ENCODE peak calls at places on chromosomes 3 and 15, in ten cellular contexts. One of them, this sample, is unnamed.

GRCh38 chr3:99846472-99846871 is 28.8 kb downstream of the CMSS1 start:
- DNase-seq in WERI-Rb-1: no peak
- DNase-seq in ACHN: no peak
- DNase-seq in activated B cell treated with CpG ODN at 0.5 μM for 24 hours: no peak
- DNase-seq in SK-N-DZ: no peak
- DNase-seq in amygdala: no peak
- DNase-seq in brain microvascular endothelial cell: peak
- DNase-seq in cardiac muscle cell: peak
- DNase-seq in NCI-H1092: no peak
- DNase-seq in type B pancreatic cell: no peak
- DNase-seq in this sample: no peak

GRCh38 chr3:187274977-187275338 is 16.6 kb downstream of the MASP1 start:
- DNase-seq in type B pancreatic cell: no peak
- DNase-seq in SK-N-DZ: no peak
- DNase-seq in cardiac muscle cell: no peak
- DNase-seq in amygdala: no peak
- DNase-seq in brain microvascular endothelial cell: no peak
- DNase-seq in WERI-Rb-1: peak
- DNase-seq in activated B cell treated with CpG ODN at 0.5 μM for 24 hours: no peak
- DNase-seq in NCI-H1092: no peak
- DNase-seq in ACHN: no peak
- DNase-seq in this sample: no peak

GRCh38 chr3:170907519-170908234 is 760 bp downstream of the EIF5A2 start:
- DNase-seq in type B pancreatic cell: no peak
- DNase-seq in ACHN: peak
- DNase-seq in WERI-Rb-1: no peak
- DNase-seq in amygdala: no peak
- DNase-seq in activated B cell treated with CpG ODN at 0.5 μM for 24 hours: no peak
- DNase-seq in NCI-H1092: no peak
- DNase-seq in brain microvascular endothelial cell: peak
- DNase-seq in cardiac muscle cell: peak
- DNase-seq in SK-N-DZ: peak
- DNase-seq in this sample: no peak

GRCh38 chr15:63969652-63970421 is 76.4 kb downstream of the DAPK2 start:
- DNase-seq in type B pancreatic cell: no peak
- DNase-seq in ACHN: no peak
- DNase-seq in WERI-Rb-1: no peak
- DNase-seq in SK-N-DZ: no peak
- DNase-seq in cardiac muscle cell: no peak
- DNase-seq in NCI-H1092: no peak
- DNase-seq in activated B cell treated with CpG ODN at 0.5 μM for 24 hours: no peak
- DNase-seq in amygdala: no peak
- DNase-seq in brain microvascular endothelial cell: no peak
- DNase-seq in this sample: no peak

GRCh38 chr3:192409203-192409837 is 318.0 kb downstream of the FGF12 start:
- DNase-seq in ACHN: peak
- DNase-seq in type B pancreatic cell: peak
- DNase-seq in activated B cell treated with CpG ODN at 0.5 μM for 24 hours: no peak
- DNase-seq in SK-N-DZ: no peak
- DNase-seq in cardiac muscle cell: peak
- DNase-seq in NCI-H1092: peak
- DNase-seq in amygdala: no peak
- DNase-seq in WERI-Rb-1: peak
- DNase-seq in brain microvascular endothelial cell: no peak
- DNase-seq in this sample: no peak

GRCh38 chr3:56115199-56115598 is 353.1 kb downstream of the ERC2 start:
- DNase-seq in ACHN: no peak
- DNase-seq in SK-N-DZ: no peak
- DNase-seq in type B pancreatic cell: no peak
- DNase-seq in amygdala: no peak
- DNase-seq in WERI-Rb-1: no peak
- DNase-seq in NCI-H1092: no peak
- DNase-seq in brain microvascular endothelial cell: no peak
- DNase-seq in cardiac muscle cell: no peak
- DNase-seq in activated B cell treated with CpG ODN at 0.5 μM for 24 hours: no peak
- DNase-seq in this sample: no peak

GRCh38 chr15:76330281-76330680 is 6.3 kb upstream of the ISL2 start:
- DNase-seq in cardiac muscle cell: peak
- DNase-seq in ACHN: peak
- DNase-seq in type B pancreatic cell: no peak
- DNase-seq in WERI-Rb-1: peak
- DNase-seq in SK-N-DZ: peak
- DNase-seq in brain microvascular endothelial cell: no peak
- DNase-seq in NCI-H1092: peak
- DNase-seq in amygdala: no peak
- DNase-seq in activated B cell treated with CpG ODN at 0.5 μM for 24 hours: no peak
- DNase-seq in this sample: no peak

GRCh38 chr15:32849769-32850668 is 132.2 kb downstream of the GREM1 start:
- DNase-seq in cardiac muscle cell: peak
- DNase-seq in brain microvascular endothelial cell: peak
- DNase-seq in activated B cell treated with CpG ODN at 0.5 μM for 24 hours: no peak
- DNase-seq in SK-N-DZ: no peak
- DNase-seq in ACHN: no peak
- DNase-seq in WERI-Rb-1: peak
- DNase-seq in amygdala: no peak
- DNase-seq in type B pancreatic cell: no peak
- DNase-seq in NCI-H1092: no peak
- DNase-seq in this sample: no peak

GRCh38 chr3:24237971-24238767 is 256.5 kb downstream of the THRB start:
- DNase-seq in cardiac muscle cell: peak
- DNase-seq in ACHN: peak
- DNase-seq in type B pancreatic cell: no peak
- DNase-seq in brain microvascular endothelial cell: peak
- DNase-seq in NCI-H1092: peak
- DNase-seq in WERI-Rb-1: peak
- DNase-seq in SK-N-DZ: peak
- DNase-seq in activated B cell treated with CpG ODN at 0.5 μM for 24 hours: no peak
- DNase-seq in amygdala: no peak
- DNase-seq in this sample: peak

GRCh38 chr15:37093480-37094410 is 6.6 kb downstream of the MEIS2 start:
- DNase-seq in WERI-Rb-1: peak
- DNase-seq in NCI-H1092: no peak
- DNase-seq in type B pancreatic cell: no peak
- DNase-seq in brain microvascular endothelial cell: no peak
- DNase-seq in amygdala: no peak
- DNase-seq in cardiac muscle cell: peak
- DNase-seq in activated B cell treated with CpG ODN at 0.5 μM for 24 hours: no peak
- DNase-seq in ACHN: no peak
- DNase-seq in SK-N-DZ: no peak
- DNase-seq in this sample: no peak

GRCh38 chr3:42581709-42582473 is at the start of gene SEC22C:
- DNase-seq in WERI-Rb-1: peak
- DNase-seq in ACHN: peak
- DNase-seq in brain microvascular endothelial cell: peak
- DNase-seq in activated B cell treated with CpG ODN at 0.5 μM for 24 hours: peak
- DNase-seq in amygdala: peak
- DNase-seq in SK-N-DZ: peak
- DNase-seq in cardiac muscle cell: peak
- DNase-seq in type B pancreatic cell: peak
- DNase-seq in NCI-H1092: peak
- DNase-seq in this sample: peak

GRCh38 chr3:8524249-8524648 is 22.6 kb downstream of the LMCD1 start:
- DNase-seq in cardiac muscle cell: no peak
- DNase-seq in SK-N-DZ: no peak
- DNase-seq in NCI-H1092: no peak
- DNase-seq in activated B cell treated with CpG ODN at 0.5 μM for 24 hours: no peak
- DNase-seq in ACHN: no peak
- DNase-seq in amygdala: no peak
- DNase-seq in type B pancreatic cell: no peak
- DNase-seq in brain microvascular endothelial cell: no peak
- DNase-seq in WERI-Rb-1: no peak
- DNase-seq in this sample: no peak

GRCh38 chr3:9402410-9403228 is 5.2 kb downstream of the SETD5 start:
- DNase-seq in activated B cell treated with CpG ODN at 0.5 μM for 24 hours: no peak
- DNase-seq in type B pancreatic cell: no peak
- DNase-seq in SK-N-DZ: peak
- DNase-seq in amygdala: no peak
- DNase-seq in NCI-H1092: peak
- DNase-seq in brain microvascular endothelial cell: peak
- DNase-seq in ACHN: no peak
- DNase-seq in WERI-Rb-1: peak
- DNase-seq in cardiac muscle cell: peak
- DNase-seq in this sample: peak

GRCh38 chr3:74537857-74538256 is 76.6 kb downstream of the CNTN3 start:
- DNase-seq in activated B cell treated with CpG ODN at 0.5 μM for 24 hours: no peak
- DNase-seq in ACHN: no peak
- DNase-seq in SK-N-DZ: no peak
- DNase-seq in cardiac muscle cell: no peak
- DNase-seq in type B pancreatic cell: no peak
- DNase-seq in amygdala: no peak
- DNase-seq in WERI-Rb-1: no peak
- DNase-seq in NCI-H1092: no peak
- DNase-seq in brain microvascular endothelial cell: no peak
- DNase-seq in this sample: no peak

This sample was measured in anterior cingulate cortex.